ENCODE peak calls at places on chromosome 17, in four cellular contexts. F, V, K and L are unnamed samples.

GRCh38 chr17:79992657-79993389 is 42.8 kb downstream of the TBC1D16 start:
- DNase-seq in F (no peak), V (no peak), K (no peak), L (no peak)

GRCh38 chr17:42522263-42522790 is 13.7 kb upstream of the NAGLU start:
- DNase-seq in F (no peak), V (no peak), K (no peak), L (no peak)

GRCh38 chr17:78957076-78957475 is 22.6 kb downstream of the LGALS3BP start:
- DNase-seq in F (no peak), V (no peak), K (no peak), L (no peak)

GRCh38 chr17:62614142-62614541 is 13.3 kb upstream of the MRC2 start:
- DNase-seq in F (no peak), V (no peak), K (no peak), L (no peak)

GRCh38 chr17:45334701-45335677 is 18.2 kb upstream of the MAP3K14 start:
- DNase-seq in F (no peak), V (no peak), K (peak), L (peak)

GRCh38 chr17:44916781-44917241 is 1.5 kb upstream of the GFAP start:
- DNase-seq in F (no peak), V (no peak), K (peak), L (no peak)

GRCh38 chr17:73586921-73587680 is 57.1 kb downstream of the SDK2 start:
- DNase-seq in F (no peak), V (no peak), K (no peak), L (no peak)

GRCh38 chr17:57889892-57890856 is 40.3 kb upstream of the MRPS23 start:
- DNase-seq in F (no peak), V (no peak), K (peak), L (peak)

GRCh38 chr17:79803421-79803996 is 6.6 kb upstream of the CBX8 start:
- DNase-seq in F (no peak), V (no peak), K (no peak), L (no peak)

GRCh38 chr17:22310717-22311686 is 618.7 kb downstream of the KCNJ18 start:
- DNase-seq in F (no peak), V (no peak), K (no peak), L (no peak)

GRCh38 chr17:49880291-49881053 is 32.6 kb upstream of the TAC4 start:
- DNase-seq in F (peak), V (peak), K (peak), L (peak)

GRCh38 chr17:19336938-19337711 is 25.4 kb downstream of the B9D1 start:
- DNase-seq in F (no peak), V (no peak), K (peak), L (no peak)

GRCh38 chr17:20266806-20267458 is 200.4 kb downstream of the LGALS9B start:
- DNase-seq in F (no peak), V (no peak), K (no peak), L (no peak)

DNA sequence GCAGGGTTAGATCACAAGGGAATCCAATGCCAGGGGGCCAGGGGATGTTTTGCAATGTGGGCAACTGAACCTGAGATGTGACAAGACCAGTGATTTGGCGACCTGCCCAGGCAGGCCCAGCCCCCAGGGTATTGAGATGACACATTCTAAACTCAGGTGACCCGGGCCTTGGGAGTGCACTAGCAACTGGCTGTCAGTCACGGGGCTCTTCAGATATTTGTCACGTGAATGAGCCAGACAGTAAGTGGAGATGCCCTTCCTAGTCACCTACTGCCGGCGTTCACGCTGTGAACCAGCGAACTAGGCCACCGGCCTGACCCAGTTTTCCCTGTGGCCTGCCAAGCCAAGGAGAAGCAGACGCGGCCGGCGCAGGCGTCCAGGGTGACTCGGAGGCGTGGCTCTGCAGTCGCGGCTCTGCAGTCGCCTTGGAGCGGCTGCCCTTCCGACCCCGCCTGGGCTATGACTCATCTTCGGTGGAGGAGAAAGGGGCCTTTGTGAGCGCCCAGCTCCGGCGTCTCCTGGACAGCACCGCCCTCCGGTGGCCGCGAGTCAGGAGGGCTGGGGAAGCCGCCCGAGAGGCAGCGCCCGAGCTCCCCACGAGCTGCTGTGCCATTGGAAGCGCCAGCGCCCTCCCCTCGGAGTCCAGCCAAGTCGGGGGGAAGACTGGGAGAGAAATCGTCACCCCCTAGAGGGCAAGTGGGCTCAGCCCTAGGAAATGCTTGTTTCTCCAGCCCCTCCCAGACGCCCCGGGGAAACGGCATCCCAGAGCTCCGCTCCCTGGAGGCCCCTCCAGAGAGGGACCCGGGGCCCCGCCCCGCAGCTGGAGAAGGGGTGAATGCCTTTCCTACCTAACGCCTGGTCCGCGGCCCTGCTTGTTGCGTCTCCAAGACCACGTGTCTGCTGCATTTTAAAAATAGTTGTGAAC is 38.8 kb downstream of the WSB1 start:
- DNase-seq in F (peak), V (peak), K (peak), L (peak)
- TF ChIP-seq POLR2A in F (peak), V (no peak), K (no peak), L (no peak)

GRCh38 chr17:77391668-77392375 is 251.1 kb downstream of the SEC14L1 start:
- DNase-seq in F (peak), V (no peak), K (peak), L (no peak)
- TF ChIP-seq POLR2A in F (no peak), V (no peak), K (no peak), L (no peak)

DNA sequence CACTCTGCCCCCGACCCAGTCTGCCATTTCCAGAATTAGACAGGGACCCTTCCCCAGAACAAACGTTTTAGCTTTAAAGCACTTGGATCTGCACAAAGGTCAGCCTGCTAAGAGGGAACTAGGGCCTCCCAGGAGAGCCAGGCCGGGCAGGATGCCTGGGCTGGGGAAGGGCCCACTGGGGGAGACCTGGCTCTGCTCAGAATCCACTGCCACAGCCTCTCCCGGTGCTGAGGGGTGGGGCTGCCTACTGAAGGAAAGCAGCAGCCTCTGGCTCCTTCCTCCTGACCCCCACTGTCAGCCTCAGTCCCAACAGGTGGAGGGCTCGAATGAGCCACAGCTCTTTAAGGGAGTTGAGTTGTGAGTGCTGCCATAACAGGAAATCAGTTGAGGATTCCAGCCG is 1.7 kb downstream of the YBX2 start:
- DNase-seq in F (no peak), V (no peak), K (no peak), L (no peak)
- TF ChIP-seq POLR2A in F (no peak), V (no peak), K (no peak), L (no peak)

DNA sequence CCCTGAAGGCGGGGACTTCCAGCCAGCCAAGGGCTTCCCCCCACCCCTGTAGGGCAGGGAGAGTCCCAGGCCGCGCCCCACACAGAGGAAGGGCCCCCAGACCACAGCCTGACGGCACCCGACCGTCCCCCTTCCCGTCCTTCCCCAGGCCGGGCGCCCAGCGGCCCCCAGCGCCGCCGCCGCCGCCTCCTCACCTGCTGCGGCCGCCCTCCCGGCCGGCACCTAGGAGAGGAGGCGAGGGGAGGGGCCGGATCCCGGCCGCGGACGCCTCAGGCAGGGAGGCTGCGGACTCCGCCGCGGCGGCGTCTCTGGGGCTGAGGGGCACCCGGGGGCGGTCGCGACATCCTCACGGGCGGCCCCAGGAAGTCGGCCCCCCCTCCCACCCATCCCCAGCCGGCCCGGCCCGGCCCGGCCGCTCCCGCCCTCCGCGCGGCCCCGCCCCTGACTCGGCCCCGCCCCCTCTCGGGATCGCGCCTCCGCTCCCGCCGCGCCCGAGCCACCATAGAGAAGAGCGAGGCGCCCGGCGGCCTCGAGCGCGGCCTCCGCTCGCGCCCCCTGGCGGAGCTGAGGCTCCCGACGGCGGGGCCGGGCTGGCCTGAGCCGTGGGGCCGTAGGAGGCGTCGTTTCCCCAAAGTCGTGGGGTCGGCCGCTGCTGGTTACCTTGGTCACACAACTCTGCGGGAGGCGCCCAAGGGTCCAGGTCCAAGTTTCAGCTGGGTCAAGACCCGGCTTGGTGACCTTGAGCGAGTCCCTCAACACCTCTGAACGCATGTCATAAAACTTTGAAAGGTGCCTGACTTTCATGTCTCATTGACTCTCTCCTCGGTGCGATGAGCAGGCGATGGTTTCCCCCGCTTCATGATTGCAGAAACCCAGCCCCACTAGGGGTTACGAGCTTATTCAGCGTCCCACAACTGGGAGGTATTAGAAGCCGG is 25.7 kb upstream of the RFFL start:
- DNase-seq in F (peak), V (peak), K (peak), L (peak)
- TF ChIP-seq POLR2A in F (no peak), V (peak), K (no peak), L (peak)

DNA sequence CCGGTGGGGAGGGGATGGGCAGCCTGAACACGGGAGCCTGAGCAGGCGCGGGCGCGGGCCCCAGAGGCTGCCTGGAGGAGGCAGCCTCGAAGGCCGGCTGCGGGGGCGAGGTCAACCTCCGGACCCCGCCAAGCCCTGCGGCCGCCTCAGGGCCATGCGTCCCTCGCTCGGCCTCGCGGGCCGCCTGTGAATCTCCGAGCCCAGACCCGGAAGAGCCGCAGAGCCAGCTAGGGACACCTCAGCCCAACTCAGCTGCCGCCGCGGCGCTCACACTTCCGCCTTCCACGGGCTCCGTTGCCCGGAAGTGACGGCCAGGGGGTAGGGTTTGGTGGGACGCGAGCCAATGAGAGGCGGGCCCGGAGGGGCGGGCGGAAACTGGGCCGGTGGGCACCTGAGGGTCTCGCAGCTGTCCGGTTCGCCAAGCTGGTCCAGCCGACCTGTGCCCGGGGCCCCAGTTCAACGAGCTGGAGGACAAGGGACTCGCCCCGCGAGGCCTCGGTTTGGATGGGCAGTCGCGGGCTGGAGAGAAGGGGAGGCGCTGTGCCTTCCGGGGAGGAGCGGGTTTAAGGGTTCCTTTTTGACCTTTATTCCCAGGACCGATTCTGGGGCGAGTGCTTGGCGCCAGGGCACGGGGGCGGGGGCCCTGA is at the start of gene SLC38A10:
- DNase-seq in F (peak), V (peak), K (peak), L (peak)
- TF ChIP-seq POLR2A in F (peak), V (peak), K (peak), L (peak)